ENCODE peak calls at places on chromosomes 5 and 9, in five cellular contexts. E, V, X, B and L are unnamed samples.

GRCh38 chr5:150641006-150641570 is 628 bp downstream of the SYNPO start:
- DNase-seq in E (no peak), V (no peak), X (no peak), B (peak), L (no peak)

GRCh38 chr9:7266911-7267555 is 509.3 kb downstream of the KDM4C start:
- DNase-seq in E (no peak), V (no peak), X (peak), B (no peak), L (peak)

GRCh38 chr9:124969401-124969800 is 28.5 kb upstream of the GOLGA1 start:
- DNase-seq in E (no peak), V (no peak), X (no peak), B (no peak), L (no peak)

GRCh38 chr5:73447234-73448071 is 1.1 kb downstream of the FOXD1 start:
- DNase-seq in E (no peak), V (peak), X (peak), B (peak), L (peak)

GRCh38 chr5:90022711-90023053 is 386.9 kb downstream of the CETN3 start:
- DNase-seq in E (no peak), V (no peak), X (no peak), B (no peak), L (no peak)

GRCh38 chr5:131608597-131608996 is 26.4 kb downstream of the RAPGEF6 start:
- DNase-seq in E (no peak), V (no peak), X (no peak), B (no peak), L (no peak)

GRCh38 chr9:115353681-115354080 is 235.7 kb upstream of the TNC start:
- DNase-seq in E (no peak), V (no peak), X (no peak), B (peak), L (no peak)

GRCh38 chr5:148912714-148913398 is 86.4 kb downstream of the ADRB2 start:
- DNase-seq in E (no peak), V (peak), X (no peak), B (peak), L (no peak)

GRCh38 chr5:141866111-141866510 is 12.1 kb downstream of the PCDH1 start:
- DNase-seq in E (peak), V (no peak), X (no peak), B (no peak), L (no peak)

GRCh38 chr5:132816083-132816482 is 3.0 kb downstream of the SOWAHA start:
- DNase-seq in E (no peak), V (no peak), X (no peak), B (no peak), L (no peak)

GRCh38 chr5:147675168-147675567 is 107.4 kb downstream of the JAKMIP2 start:
- DNase-seq in E (no peak), V (no peak), X (no peak), B (no peak), L (no peak)

GRCh38 chr9:78707481-78707977 is 410.6 kb downstream of the PSAT1 start:
- DNase-seq in E (no peak), V (no peak), X (no peak), B (peak), L (no peak)

DNA sequence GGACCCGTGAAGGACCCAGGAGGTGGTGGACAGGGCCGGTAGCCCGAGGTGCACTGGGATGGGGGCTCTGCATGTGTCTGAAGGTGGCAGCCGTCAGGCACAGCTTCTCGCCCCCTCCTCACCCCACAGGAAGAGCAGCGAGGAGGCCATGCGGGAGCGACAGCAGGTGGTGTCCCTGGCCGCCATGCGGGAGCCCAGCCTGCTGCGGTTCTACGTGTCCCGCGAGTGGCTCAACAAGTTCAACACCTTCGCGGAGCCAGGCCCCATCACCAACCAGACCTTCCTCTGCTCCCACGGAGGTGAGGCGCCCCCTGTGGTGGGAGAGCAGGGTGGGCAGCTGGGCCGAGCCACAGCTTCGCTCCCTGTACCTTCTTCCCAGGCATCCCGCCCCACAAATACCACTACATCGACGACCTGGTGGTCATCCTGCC is 39.9 kb downstream of the USP20 start:
- DNase-seq in E (no peak), V (peak), X (no peak), B (no peak), L (no peak)
- TF ChIP-seq CTCF in E (no peak), V (peak), X (peak), B (peak), L (peak)

GRCh38 chr9:36346578-36346977 is 53.5 kb downstream of the RNF38 start:
- DNase-seq in E (no peak), V (no peak), X (no peak), B (no peak), L (no peak)

GRCh38 chr9:36337002-36337401 is 63.1 kb downstream of the RNF38 start:
- DNase-seq in E (no peak), V (no peak), X (no peak), B (no peak), L (no peak)

GRCh38 chr9:36337865-36338264 is 62.2 kb downstream of the RNF38 start:
- DNase-seq in E (no peak), V (no peak), X (no peak), B (no peak), L (no peak)

GRCh38 chr9:36345103-36345846 is 54.8 kb downstream of the RNF38 start:
- DNase-seq in E (no peak), V (peak), X (no peak), B (no peak), L (no peak)

DNA sequence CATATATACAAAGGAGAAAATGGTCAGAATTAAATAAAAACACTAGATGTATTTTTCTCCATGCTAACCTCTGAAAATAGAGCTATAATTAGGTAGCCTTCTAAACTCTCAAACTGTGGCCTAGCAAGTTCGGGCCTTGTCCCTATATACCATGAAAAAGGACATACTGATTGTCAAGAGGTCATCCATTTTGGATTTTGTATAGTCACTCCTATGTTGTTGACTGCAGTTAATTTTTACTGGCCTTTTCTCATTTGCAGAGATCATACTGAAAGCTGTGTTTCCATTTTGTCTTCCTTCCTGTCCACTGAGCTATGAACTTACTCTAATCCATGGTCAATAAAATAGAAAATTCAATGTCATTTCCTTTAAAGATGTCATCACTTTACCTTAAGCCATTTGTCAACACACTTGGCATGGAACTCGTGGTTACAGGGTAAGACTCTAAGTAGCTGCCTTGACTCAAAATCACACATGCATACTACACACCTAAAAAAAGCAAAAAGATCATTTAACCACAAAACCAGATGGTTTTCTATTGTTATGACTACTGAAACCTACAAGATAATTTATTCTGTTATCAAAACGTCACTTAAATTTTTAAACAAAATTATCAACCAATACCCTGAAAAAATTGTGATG is 58.0 kb downstream of the RNF38 start:
- DNase-seq in E (no peak), V (no peak), X (no peak), B (no peak), L (no peak)
- TF ChIP-seq CTCF in E (no peak), V (no peak), X (no peak), B (no peak), L (no peak)

DNA sequence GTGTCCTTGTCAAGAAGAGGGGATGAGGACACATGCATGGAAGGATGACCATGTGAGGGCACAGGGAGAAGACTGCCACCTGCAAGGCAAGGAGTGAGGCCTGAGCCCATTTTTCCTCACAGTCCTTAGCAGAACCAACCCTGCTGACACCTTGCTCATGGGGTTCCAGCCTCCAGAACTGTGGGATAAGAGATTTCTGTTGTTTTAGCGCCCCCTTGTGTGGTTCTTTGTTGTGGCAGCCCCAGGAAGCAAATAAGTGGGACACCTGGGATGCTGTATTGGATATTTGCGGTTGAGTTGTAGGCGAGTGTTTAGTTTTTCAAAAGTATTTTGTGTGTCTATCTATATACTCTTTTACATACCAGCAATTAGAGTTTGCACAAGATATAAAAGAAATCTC is 206.4 kb downstream of the NXNL2 start:
- DNase-seq in E (no peak), V (peak), X (no peak), B (no peak), L (no peak)
- TF ChIP-seq CTCF in E (peak), V (peak), X (peak), B (peak), L (peak)

GRCh38 chr9:98709968-98710965 is 1.5 kb upstream of the GABBR2 start:
- DNase-seq in E (no peak), V (peak), X (peak), B (peak), L (peak)

GRCh38 chr9:98708933-98709911 is at the start of gene GABBR2:
- DNase-seq in E (no peak), V (peak), X (peak), B (peak), L (peak)

GRCh38 chr9:98708103-98708932 is 417 bp downstream of the GABBR2 start:
- DNase-seq in E (no peak), V (peak), X (no peak), B (peak), L (no peak)

GRCh38 chr9:98706651-98707103 is 2.1 kb downstream of the GABBR2 start:
- DNase-seq in E (no peak), V (no peak), X (no peak), B (peak), L (no peak)

GRCh38 chr9:98707158-98708102 is 1.3 kb downstream of the GABBR2 start:
- DNase-seq in E (no peak), V (peak), X (peak), B (peak), L (peak)
- TF ChIP-seq CTCF in E (no peak), V (peak), X (peak), B (peak), L (peak)